ENCODE peak calls at places on chromosomes 1 and 21, in ten cellular contexts. One of them, this sample, is unnamed.

GRCh38 chr1:115426271-115426771 is 88.3 kb upstream of the NGF start:
- DNase-seq in substantia nigra: no peak
- DNase-seq in left kidney: peak
- DNase-seq in mesothelial cell of epicardium: no peak
- DNase-seq in CD4-positive, alpha-beta memory T cell: no peak
- DNase-seq in neural crest cell: no peak
- DNase-seq in NCI-H345: no peak
- DNase-seq in skeletal muscle cell: peak
- DNase-seq in H7: no peak
- DNase-seq in germinal center: no peak
- DNase-seq in this sample: no peak

GRCh38 chr1:61449410-61449809 is 275.5 kb downstream of the TM2D1 start:
- DNase-seq in left kidney: no peak
- DNase-seq in NCI-H345: no peak
- DNase-seq in germinal center: no peak
- DNase-seq in H7: no peak
- DNase-seq in skeletal muscle cell: no peak
- DNase-seq in neural crest cell: no peak
- DNase-seq in substantia nigra: no peak
- DNase-seq in CD4-positive, alpha-beta memory T cell: no peak
- DNase-seq in mesothelial cell of epicardium: no peak
- DNase-seq in this sample: no peak

GRCh38 chr1:102852583-102852982 is 255.7 kb downstream of the COL11A1 start:
- DNase-seq in H7: peak
- DNase-seq in left kidney: no peak
- DNase-seq in skeletal muscle cell: peak
- DNase-seq in germinal center: no peak
- DNase-seq in substantia nigra: no peak
- DNase-seq in NCI-H345: no peak
- DNase-seq in mesothelial cell of epicardium: no peak
- DNase-seq in CD4-positive, alpha-beta memory T cell: no peak
- DNase-seq in neural crest cell: no peak
- DNase-seq in this sample: no peak

GRCh38 chr1:89519779-89520358 is 4.8 kb upstream of the LRRC8B start:
- DNase-seq in mesothelial cell of epicardium: no peak
- DNase-seq in left kidney: peak
- DNase-seq in neural crest cell: no peak
- DNase-seq in skeletal muscle cell: no peak
- DNase-seq in H7: peak
- DNase-seq in CD4-positive, alpha-beta memory T cell: peak
- DNase-seq in NCI-H345: peak
- DNase-seq in germinal center: peak
- DNase-seq in substantia nigra: no peak
- DNase-seq in this sample: no peak

GRCh38 chr1:202279806-202280205 is 61.9 kb downstream of the UBE2T start:
- DNase-seq in NCI-H345: no peak
- DNase-seq in neural crest cell: no peak
- DNase-seq in substantia nigra: no peak
- DNase-seq in mesothelial cell of epicardium: no peak
- DNase-seq in CD4-positive, alpha-beta memory T cell: no peak
- DNase-seq in H7: no peak
- DNase-seq in germinal center: no peak
- DNase-seq in skeletal muscle cell: no peak
- DNase-seq in left kidney: no peak
- DNase-seq in this sample: no peak

GRCh38 chr1:147569587-147570241 is 28.4 kb downstream of the BCL9 start:
- DNase-seq in left kidney: no peak
- DNase-seq in skeletal muscle cell: no peak
- DNase-seq in substantia nigra: no peak
- DNase-seq in neural crest cell: no peak
- DNase-seq in CD4-positive, alpha-beta memory T cell: no peak
- DNase-seq in germinal center: no peak
- DNase-seq in mesothelial cell of epicardium: no peak
- DNase-seq in H7: no peak
- DNase-seq in NCI-H345: no peak
- DNase-seq in this sample: no peak

GRCh38 chr1:8239039-8239305 is 78.9 kb upstream of the SLC45A1 start:
- DNase-seq in skeletal muscle cell: no peak
- DNase-seq in left kidney: peak
- DNase-seq in substantia nigra: no peak
- DNase-seq in neural crest cell: no peak
- DNase-seq in CD4-positive, alpha-beta memory T cell: no peak
- DNase-seq in NCI-H345: no peak
- DNase-seq in mesothelial cell of epicardium: no peak
- DNase-seq in germinal center: no peak
- DNase-seq in H7: no peak
- DNase-seq in this sample: no peak

GRCh38 chr1:215474940-215475339 is 92.2 kb upstream of the KCTD3 start:
- DNase-seq in germinal center: no peak
- DNase-seq in skeletal muscle cell: no peak
- DNase-seq in substantia nigra: no peak
- DNase-seq in neural crest cell: no peak
- DNase-seq in CD4-positive, alpha-beta memory T cell: no peak
- DNase-seq in H7: no peak
- DNase-seq in mesothelial cell of epicardium: no peak
- DNase-seq in left kidney: no peak
- DNase-seq in NCI-H345: no peak
- DNase-seq in this sample: no peak

GRCh38 chr1:182527680-182528079 is 61.4 kb downstream of the RNASEL start:
- DNase-seq in left kidney: no peak
- DNase-seq in H7: no peak
- DNase-seq in skeletal muscle cell: no peak
- DNase-seq in CD4-positive, alpha-beta memory T cell: no peak
- DNase-seq in germinal center: no peak
- DNase-seq in mesothelial cell of epicardium: no peak
- DNase-seq in substantia nigra: no peak
- DNase-seq in NCI-H345: no peak
- DNase-seq in neural crest cell: no peak
- DNase-seq in this sample: no peak

GRCh38 chr1:243596441-243597183 is 253.4 kb downstream of the AKT3 start:
- DNase-seq in neural crest cell: no peak
- DNase-seq in NCI-H345: no peak
- DNase-seq in left kidney: peak
- DNase-seq in mesothelial cell of epicardium: no peak
- DNase-seq in H7: no peak
- DNase-seq in germinal center: no peak
- DNase-seq in CD4-positive, alpha-beta memory T cell: peak
- DNase-seq in substantia nigra: no peak
- DNase-seq in skeletal muscle cell: peak
- DNase-seq in this sample: no peak

GRCh38 chr1:153921803-153922075 is 1.0 kb downstream of the GATAD2B start:
- DNase-seq in left kidney: peak
- DNase-seq in NCI-H345: no peak
- DNase-seq in substantia nigra: no peak
- DNase-seq in H7: no peak
- DNase-seq in mesothelial cell of epicardium: no peak
- DNase-seq in skeletal muscle cell: no peak
- DNase-seq in neural crest cell: no peak
- DNase-seq in CD4-positive, alpha-beta memory T cell: peak
- DNase-seq in germinal center: no peak
- DNase-seq in this sample: no peak

GRCh38 chr1:1677718-1678580 is 14.6 kb downstream of the SLC35E2B start:
- DNase-seq in germinal center: peak
- DNase-seq in skeletal muscle cell: no peak
- DNase-seq in NCI-H345: no peak
- DNase-seq in neural crest cell: no peak
- DNase-seq in substantia nigra: no peak
- DNase-seq in mesothelial cell of epicardium: no peak
- DNase-seq in H7: peak
- DNase-seq in left kidney: peak
- DNase-seq in CD4-positive, alpha-beta memory T cell: peak
- DNase-seq in this sample: no peak

GRCh38 chr1:237041795-237042466 is at the start of gene RYR2:
- DNase-seq in left kidney: peak
- DNase-seq in neural crest cell: peak
- DNase-seq in skeletal muscle cell: no peak
- DNase-seq in mesothelial cell of epicardium: peak
- DNase-seq in substantia nigra: no peak
- DNase-seq in CD4-positive, alpha-beta memory T cell: no peak
- DNase-seq in NCI-H345: peak
- DNase-seq in H7: peak
- DNase-seq in germinal center: no peak
- DNase-seq in this sample: peak

GRCh38 chr21:46492851-46493250 is 34.2 kb downstream of the DIP2A start:
- DNase-seq in CD4-positive, alpha-beta memory T cell: no peak
- DNase-seq in NCI-H345: no peak
- DNase-seq in mesothelial cell of epicardium: no peak
- DNase-seq in substantia nigra: no peak
- DNase-seq in skeletal muscle cell: no peak
- DNase-seq in germinal center: no peak
- DNase-seq in H7: no peak
- DNase-seq in neural crest cell: no peak
- DNase-seq in left kidney: no peak
- DNase-seq in this sample: no peak